ENCODE peak calls at places on chromosomes 4 and X, in four cellular contexts. W is EH; M is stimulated activated CD4-positive, alpha-beta T cell treated with anti-CD3 and anti-CD28 coated beads, Interleukin-2, amount 100 ng/mL, for 4 hours; U is NCI-H748 treated with DMSO at 0.1 percent for 48 hours. O is an unnamed sample.

GRCh38 chrX:22652596-22652995 is 347.2 kb upstream of the DDX53 start:
- DNase-seq in W (peak), M (no peak), U (no peak), O (no peak)

GRCh38 chrX:154056739-154057367 is 37.2 kb upstream of the IRAK1 start:
- DNase-seq in W (no peak), M (no peak), U (no peak), O (no peak)

GRCh38 chrX:12245650-12246645 is 107.7 kb downstream of the FRMPD4 start:
- DNase-seq in W (peak), M (no peak), U (no peak), O (no peak)

GRCh38 chr4:173167793-173168395 is 717 bp upstream of the GALNT7 start:
- DNase-seq in W (peak), M (no peak), U (peak), O (peak)

GRCh38 chr4:98786866-98787265 is 128.5 kb upstream of the TSPAN5 start:
- DNase-seq in W (peak), M (no peak), U (no peak), O (no peak)

GRCh38 chrX:46561931-46562721 is 11.4 kb upstream of the CHST7 start:
- DNase-seq in W (peak), M (no peak), U (no peak), O (no peak)

GRCh38 chr4:119666653-119667091 is 38.1 kb upstream of the PDE5A start:
- DNase-seq in W (peak), M (no peak), U (peak), O (no peak)

GRCh38 chr4:177554966-177555574 is 112.8 kb upstream of the AGA start:
- DNase-seq in W (peak), M (no peak), U (peak), O (no peak)

GRCh38 chrX:19682712-19683331 is 167.5 kb upstream of the MAP3K15 start:
- DNase-seq in W (peak), M (peak), U (no peak), O (peak)

GRCh38 chrX:11481035-11481434 is 184.7 kb downstream of the ARHGAP6 start:
- DNase-seq in W (peak), M (no peak), U (no peak), O (no peak)

GRCh38 chrX:134622813-134623185 is 35.5 kb downstream of the PLAC1 start:
- DNase-seq in W (peak), M (no peak), U (no peak), O (no peak)

GRCh38 chr4:104489731-104490095 is 5.0 kb downstream of the CXXC4 start:
- DNase-seq in W (no peak), M (no peak), U (no peak), O (no peak)

GRCh38 chr4:181971973-181972372 is 271.2 kb upstream of the TENM3 start:
- DNase-seq in W (peak), M (no peak), U (no peak), O (no peak)

GRCh38 chr4:123481034-123481433 is 84.4 kb downstream of the SPRY1 start:
- DNase-seq in W (peak), M (no peak), U (no peak), O (no peak)

GRCh38 chrX:140190441-140191108 is 225.3 kb upstream of the CXorf66 start:
- DNase-seq in W (no peak), M (no peak), U (peak), O (no peak)

GRCh38 chr4:147052361-147052760 is 106.7 kb upstream of the TTC29 start:
- DNase-seq in W (no peak), M (no peak), U (no peak), O (no peak)

GRCh38 chr4:13815231-13815630 is 187.7 kb upstream of the BOD1L1 start:
- DNase-seq in W (no peak), M (no peak), U (no peak), O (no peak)

GRCh38 chr4:3220586-3221494 is 28.1 kb upstream of the MSANTD1 start:
- DNase-seq in W (no peak), M (no peak), U (no peak), O (no peak)

GRCh38 chr4:63218837-63219236 is 1190.4 kb downstream of the TECRL start:
- DNase-seq in W (no peak), M (no peak), U (no peak), O (no peak)

GRCh38 chrX:150323020-150323419 is 40.1 kb upstream of the MAMLD1 start:
- DNase-seq in W (no peak), M (no peak), U (no peak), O (no peak)

O was measured in Right ventricle myocardium inferior.